ENCODE peak calls at places on chromosome 17, in seven cellular contexts. B, R, D, K, X, M and C are unnamed samples.

GRCh38 chr17:49646391-49647255 is 31.3 kb downstream of the SPOP start:
- DNase-seq in B (peak), R (peak), D (no peak), K (no peak), X (no peak), M (no peak), C (peak)

GRCh38 chr17:62900096-62900495 is 65.9 kb upstream of the TANC2 start:
- DNase-seq in B (no peak), R (no peak), D (no peak), K (no peak), X (no peak), M (no peak), C (no peak)

GRCh38 chr17:43878260-43879082 is 28.9 kb downstream of the MPP2 start:
- DNase-seq in B (peak), R (peak), D (peak), K (peak), X (peak), M (peak), C (peak)

GRCh38 chr17:3732171-3732570 is 8.5 kb downstream of the HASPIN start:
- DNase-seq in B (no peak), R (peak), D (no peak), K (no peak), X (no peak), M (no peak), C (no peak)

GRCh38 chr17:14078027-14078426 is 8.7 kb downstream of the COX10 start:
- DNase-seq in B (no peak), R (no peak), D (no peak), K (no peak), X (no peak), M (no peak), C (no peak)

GRCh38 chr17:81306491-81306890 is 11.4 kb upstream of the SLC38A10 start:
- DNase-seq in B (no peak), R (no peak), D (no peak), K (no peak), X (no peak), M (no peak), C (no peak)

GRCh38 chr17:80859004-80859941 is 132.4 kb upstream of the CHMP6 start:
- DNase-seq in B (no peak), R (peak), D (no peak), K (no peak), X (no peak), M (no peak), C (no peak)

GRCh38 chr17:66135896-66136295 is 56.0 kb downstream of the CEP112 start:
- DNase-seq in B (no peak), R (no peak), D (no peak), K (no peak), X (no peak), M (no peak), C (no peak)

GRCh38 chr17:83100853-83101391 is 21.5 kb downstream of the METRNL start:
- DNase-seq in B (no peak), R (no peak), D (peak), K (no peak), X (no peak), M (no peak), C (no peak)

GRCh38 chr17:65243838-65244237 is 106.7 kb downstream of the RGS9 start:
- DNase-seq in B (no peak), R (peak), D (no peak), K (no peak), X (no peak), M (no peak), C (no peak)